ENCODE peak calls at places on chromosomes 12 and 14, in ten cellular contexts. S is central memory CD4-positive, alpha-beta T cell; V is ELF-1; J is SHP77; X is GM12892; Q is activated T-helper 1 cell treated with anti-CD3 and anti-CD28 coated beads, Interleukin-2, amount 50 U/mL, for 16 hours; H is fibroblast of villous mesenchyme; B is COR-L47; O is bronchial epithelial cell; M is left colon. Y is an unnamed sample.

GRCh38 chr14:105349992-105350391 is 35.4 kb downstream of the PACS2 start:
- DNase-seq in S (no peak), V (no peak), J (no peak), X (no peak), Q (no peak), H (no peak), B (no peak), O (no peak), M (no peak), Y (no peak)

GRCh38 chr12:67804168-67804567 is 155.6 kb downstream of the DYRK2 start:
- DNase-seq in S (peak), V (no peak), J (no peak), X (no peak), Q (no peak), H (no peak), B (no peak), O (no peak), M (no peak), Y (no peak)

GRCh38 chr12:126156806-126157574 is 1091.8 kb downstream of the AACS start:
- DNase-seq in S (no peak), V (peak), J (peak), X (no peak), Q (no peak), H (no peak), B (no peak), O (no peak), M (no peak), Y (no peak)

GRCh38 chr12:78192979-78193378 is 362.3 kb downstream of the NAV3 start:
- DNase-seq in S (no peak), V (no peak), J (no peak), X (no peak), Q (no peak), H (peak), B (no peak), O (no peak), M (no peak), Y (no peak)

GRCh38 chr12:62751844-62752155 is 183.2 kb downstream of the PPM1H start:
- DNase-seq in S (no peak), V (no peak), J (no peak), X (no peak), Q (no peak), H (no peak), B (no peak), O (no peak), M (no peak), Y (no peak)

GRCh38 chr12:124646385-124647230 is 79.2 kb upstream of the NCOR2 start:
- DNase-seq in S (no peak), V (no peak), J (no peak), X (no peak), Q (no peak), H (no peak), B (no peak), O (no peak), M (no peak), Y (no peak)

GRCh38 chr12:21941522-21942376 is 523 bp upstream of the ABCC9 start:
- DNase-seq in S (no peak), V (peak), J (no peak), X (no peak), Q (no peak), H (peak), B (no peak), O (peak), M (peak), Y (peak)

GRCh38 chr14:42141328-42141727 is 534.7 kb downstream of the LRFN5 start:
- DNase-seq in S (no peak), V (no peak), J (no peak), X (no peak), Q (no peak), H (no peak), B (no peak), O (peak), M (no peak), Y (no peak)

GRCh38 chr12:116113398-116114130 is 163.9 kb downstream of the MED13L start:
- DNase-seq in S (no peak), V (no peak), J (peak), X (no peak), Q (no peak), H (no peak), B (no peak), O (no peak), M (no peak), Y (no peak)

GRCh38 chr12:57129311-57130288 is 1.3 kb downstream of the LRP1 start:
- DNase-seq in S (no peak), V (no peak), J (no peak), X (no peak), Q (no peak), H (no peak), B (no peak), O (peak), M (no peak), Y (peak)

GRCh38 chr14:24909523-24910302 is 140.2 kb downstream of the STXBP6 start:
- DNase-seq in S (no peak), V (no peak), J (no peak), X (no peak), Q (no peak), H (no peak), B (no peak), O (no peak), M (no peak), Y (no peak)

GRCh38 chr14:68683326-68683725 is 109.5 kb downstream of the ZFP36L1 start:
- DNase-seq in S (no peak), V (peak), J (no peak), X (no peak), Q (no peak), H (no peak), B (no peak), O (no peak), M (no peak), Y (no peak)

GRCh38 chr14:105143451-105144230 is 24.9 kb downstream of the JAG2 start:
- DNase-seq in S (no peak), V (no peak), J (no peak), X (no peak), Q (no peak), H (no peak), B (no peak), O (no peak), M (peak), Y (peak)

GRCh38 chr12:132310181-132311040 is 19.0 kb downstream of the GALNT9 start:
- DNase-seq in S (no peak), V (no peak), J (no peak), X (no peak), Q (no peak), H (no peak), B (no peak), O (no peak), M (no peak), Y (no peak)

GRCh38 chr12:114405449-114406271 is at the start of gene TBX5:
- DNase-seq in S (no peak), V (peak), J (no peak), X (no peak), Q (no peak), H (peak), B (no peak), O (no peak), M (no peak), Y (no peak)

GRCh38 chr14:77133718-77134338 is 7.8 kb downstream of the ZDHHC22 start:
- DNase-seq in S (peak), V (peak), J (no peak), X (peak), Q (no peak), H (peak), B (no peak), O (peak), M (no peak), Y (peak)

GRCh38 chr14:80077262-80077661 is 134.0 kb downstream of the DIO2 start:
- DNase-seq in S (no peak), V (no peak), J (no peak), X (no peak), Q (no peak), H (no peak), B (no peak), O (no peak), M (no peak), Y (no peak)

GRCh38 chr12:110917467-110917866 is 2.9 kb downstream of the MYL2 start:
- DNase-seq in S (no peak), V (no peak), J (no peak), X (no peak), Q (no peak), H (peak), B (no peak), O (peak), M (no peak), Y (no peak)

GRCh38 chr12:94208433-94208921 is 60.1 kb downstream of the PLXNC1 start:
- DNase-seq in S (no peak), V (no peak), J (no peak), X (no peak), Q (no peak), H (no peak), B (no peak), O (no peak), M (no peak), Y (no peak)

GRCh38 chr12:4386756-4387155 is 7.2 kb upstream of the FGF23 start:
- DNase-seq in S (no peak), V (no peak), J (no peak), X (no peak), Q (no peak), H (no peak), B (peak), O (no peak), M (no peak), Y (no peak)

GRCh38 chr12:58888131-58888783 is 32.0 kb downstream of the LRIG3 start:
- DNase-seq in S (no peak), V (no peak), J (peak), X (no peak), Q (no peak), H (peak), B (peak), O (peak), M (no peak), Y (no peak)

GRCh38 chr12:80053048-80053790 is 46.1 kb upstream of the OTOGL start:
- DNase-seq in S (no peak), V (no peak), J (no peak), X (no peak), Q (no peak), H (peak), B (no peak), O (no peak), M (peak), Y (peak)

GRCh38 chr14:79915411-79915810 is 295.9 kb downstream of the DIO2 start:
- DNase-seq in S (no peak), V (no peak), J (no peak), X (no peak), Q (no peak), H (no peak), B (no peak), O (no peak), M (no peak), Y (no peak)